ENCODE peak calls at places on chromosome 3, in nine cellular contexts. S is Panc1, A is fibroblast of mammary gland, Y is glutamatergic neuron, I is left lung, L is fibroblast of pulmonary artery, F is upper lobe of left lung, N is HL-60, H is IMR-90. J is an unnamed sample.

GRCh38 chr3:148023994-148024393 is 614.8 kb downstream of the ZIC1 start:
- DNase-seq in H (peak; percentile 86), I (no peak), N (no peak), A (peak; percentile 92), Y (no peak), F (no peak), S (no peak), L (peak; percentile 91), J (no peak)

GRCh38 chr3:138195491-138195890 is 8.4 kb downstream of the ARMC8 start:
- DNase-seq in N (no peak), A (no peak), H (no peak), F (no peak), Y (no peak), S (no peak), L (no peak), I (no peak), J (no peak)

GRCh38 chr3:138332472-138333073 is 2.9 kb upstream of the NME9 start:
- DNase-seq in H (peak; percentile 57), N (no peak), S (peak; percentile 33), Y (no peak), L (peak; percentile 70), A (peak; percentile 63), I (no peak), F (no peak), J (peak; percentile 41)

GRCh38 chr3:179949869-179950268 is 86.9 kb downstream of the PEX5L start:
- DNase-seq in F (no peak), H (no peak), I (no peak), L (no peak), A (no peak), S (no peak), N (no peak), Y (no peak), J (no peak)

GRCh38 chr3:86782860-86783259 is 208.1 kb downstream of the VGLL3 start:
- DNase-seq in H (no peak), A (no peak), F (no peak), Y (no peak), L (no peak), I (no peak), S (no peak), N (no peak), J (no peak)

GRCh38 chr3:50503504-50503903 is at the start of gene CACNA2D2:
- DNase-seq in N (peak; percentile 6), L (no peak), Y (peak; percentile 71), A (no peak), S (no peak), I (peak; percentile 90), H (no peak), F (peak; percentile 71), J (peak; percentile 50)

GRCh38 chr3:188197388-188197847 is 43.5 kb downstream of the LPP start:
- DNase-seq in Y (peak; percentile 37), I (no peak), L (no peak), A (no peak), H (no peak), F (no peak), N (no peak), S (no peak), J (peak; percentile 36)

GRCh38 chr3:12198301-12198700 is 39.6 kb upstream of the TIMP4 start:
- DNase-seq in I (no peak), L (peak; percentile 81), F (no peak), A (peak; percentile 80), H (peak; percentile 82), S (no peak), Y (no peak), N (no peak), J (peak; percentile 65)

GRCh38 chr3:128328546-128329458 is 137.9 kb downstream of the DNAJB8 start:
- DNase-seq in N (no peak), I (no peak), H (no peak), F (no peak), Y (no peak), A (no peak), S (no peak), L (no peak), J (no peak)

GRCh38 chr3:129611812-129612349 is 5.4 kb upstream of the PLXND1 start:
- DNase-seq in S (no peak), H (peak; percentile 49), L (no peak), Y (no peak), A (no peak), N (no peak), I (peak; percentile 76), F (no peak), J (no peak)

GRCh38 chr3:150376001-150376848 is 31.9 kb upstream of the TSC22D2 start:
- DNase-seq in F (no peak), L (peak; percentile 82), I (no peak), Y (no peak), N (peak; percentile 70), A (peak; percentile 77), S (no peak), H (peak; percentile 50), J (peak; percentile 40)

GRCh38 chr3:30548605-30549004 is 57.8 kb upstream of the TGFBR2 start:
- DNase-seq in Y (peak; percentile 21), F (no peak), I (no peak), S (no peak), L (no peak), N (no peak), A (peak; percentile 47), H (no peak), J (peak; percentile 74)

GRCh38 chr3:27649277-27649676 is 72.8 kb downstream of the EOMES start:
- DNase-seq in L (no peak), H (no peak), N (no peak), Y (no peak), S (no peak), F (no peak), A (no peak), I (no peak), J (no peak)

GRCh38 chr3:101939391-101939790 is 90.1 kb downstream of the NFKBIZ start:
- DNase-seq in N (no peak), S (no peak), L (no peak), I (no peak), A (no peak), F (no peak), Y (no peak), H (no peak), J (no peak)

GRCh38 chr3:17195192-17195611 is 310.4 kb downstream of the PLCL2 start:
- DNase-seq in F (no peak), A (peak; percentile 27), I (peak; percentile 37), L (peak; percentile 53), Y (no peak), H (peak; percentile 29), N (peak; percentile 13), S (no peak), J (no peak)

GRCh38 chr3:23754215-23754614 is 51.5 kb upstream of the UBE2E1 start:
- DNase-seq in L (no peak), N (no peak), A (no peak), S (no peak), H (no peak), F (no peak), I (no peak), Y (no peak), J (no peak)

GRCh38 chr3:12947504-12948369 is 106.4 kb upstream of the RPL32 start:
- DNase-seq in N (peak; percentile 42), A (peak; percentile 64), Y (no peak), F (peak; percentile 55), L (peak; percentile 77), I (peak; percentile 80), H (peak; percentile 68), S (no peak), J (peak; percentile 86)

GRCh38 chr3:38147434-38147833 is 9.0 kb downstream of the MYD88 start:
- DNase-seq in F (no peak), Y (no peak), L (no peak), I (no peak), A (no peak), S (no peak), H (no peak), N (no peak), J (no peak)

GRCh38 chr3:25086721-25087120 is 341.3 kb upstream of the RARB start:
- DNase-seq in N (no peak), A (no peak), H (no peak), Y (no peak), L (no peak), S (no peak), I (no peak), F (no peak), J (no peak)
- TF ChIP-seq CTCF in N (no peak), A (no peak), H (no peak), Y (no peak), L (no peak), S (no peak), I (no peak), F (no peak), J (no peak)

GRCh38 chr3:120440762-120441161 is 10.0 kb downstream of the FSTL1 start:
- DNase-seq in N (no peak), F (no peak), A (no peak), S (no peak), Y (no peak), L (no peak), H (no peak), I (no peak), J (no peak)

GRCh38 chr3:120440001-120440703 is 10.6 kb downstream of the FSTL1 start:
- DNase-seq in F (no peak), H (peak; percentile 58), N (no peak), A (no peak), Y (no peak), L (no peak), S (no peak), I (no peak), J (peak; percentile 7)

GRCh38 chr3:120445654-120446053 is 5.1 kb downstream of the FSTL1 start:
- DNase-seq in A (no peak), Y (no peak), N (no peak), F (no peak), S (no peak), H (no peak), L (no peak), I (no peak), J (no peak)

GRCh38 chr3:120441776-120442175 is 9.0 kb downstream of the FSTL1 start:
- DNase-seq in N (no peak), I (no peak), L (no peak), Y (no peak), A (no peak), F (no peak), S (no peak), H (no peak), J (no peak)

GRCh38 chr3:120442975-120443517 is 7.7 kb downstream of the FSTL1 start:
- DNase-seq in A (no peak), F (no peak), H (no peak), L (no peak), I (no peak), Y (no peak), S (no peak), N (no peak), J (no peak)
- TF ChIP-seq CTCF in A (peak; percentile 33), F (no peak), H (peak; percentile 10), L (peak; percentile 42), I (no peak), Y (peak; percentile 19), S (peak; percentile 70), N (no peak), J (peak; percentile 26)

DNA sequence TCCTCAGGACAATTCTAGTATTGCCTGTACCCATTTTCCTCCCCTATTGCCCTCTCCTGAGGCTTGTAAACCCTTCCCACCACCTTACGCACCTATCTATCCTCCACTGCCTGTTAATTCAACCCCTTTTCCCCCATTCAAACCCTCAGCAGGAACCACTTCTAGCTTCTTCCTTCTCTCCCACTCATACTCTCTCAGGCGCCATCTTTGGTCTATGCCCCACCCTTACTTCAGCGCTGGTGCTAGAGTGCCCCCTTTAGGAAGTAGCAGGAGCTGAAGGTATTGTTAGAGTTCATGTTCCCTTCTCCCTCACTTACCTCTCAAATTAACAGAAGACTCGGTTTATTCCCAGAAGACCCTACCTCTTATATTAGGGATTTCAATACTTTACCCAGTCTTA is 121.8 kb upstream of the NLGN1 start:
- DNase-seq in S (no peak), Y (no peak), I (no peak), H (no peak), A (no peak), N (peak; percentile 1), L (no peak), F (no peak), J (no peak)
- TF ChIP-seq CTCF in S (peak; percentile 33), Y (no peak), I (no peak), H (no peak), A (no peak), N (no peak), L (no peak), F (no peak), J (no peak)

GRCh38 chr3:60185161-60185560 is 1066.1 kb downstream of the FHIT start:
- DNase-seq in L (no peak), N (no peak), F (no peak), Y (no peak), I (no peak), S (no peak), A (no peak), H (no peak), J (no peak)
- TF ChIP-seq CTCF in L (no peak), N (no peak), F (no peak), Y (no peak), I (no peak), S (no peak), A (no peak), H (no peak), J (no peak)

J was measured in epithelial cell of esophagus.